ENCODE peak calls at places on chromosomes 6 and 20, in seven cellular contexts. J is brain microvascular endothelial cell, L is cardiac muscle cell, N is substantia nigra, D is pancreas, C is ascending aorta, H is caudate nucleus. I is an unnamed sample.
A peak's percentile ranks its signal among the peaks of the same experiment; 100 is the strongest.

GRCh38 chr6:132961610-132962009 is 147.2 kb downstream of the RPS12 start:
- DNase-seq in J (no peak), L (no peak), N (no peak), D (no peak), C (no peak), H (no peak), I (no peak)

GRCh38 chr6:82570083-82570482 is 206.5 kb downstream of the TPBG start:
- DNase-seq in J (no peak), L (no peak), N (no peak), D (no peak), C (no peak), H (no peak), I (no peak)

GRCh38 chr6:43127180-43127579 is 43.9 kb upstream of the SRF start:
- DNase-seq in J (no peak), L (no peak), N (no peak), D (no peak), C (no peak), H (no peak), I (peak; percentile 44)

GRCh38 chr20:19975901-19976300 is 41.3 kb upstream of the NAA20 start:
- DNase-seq in J (no peak), L (peak; percentile 30), N (peak; percentile 41), D (no peak), C (no peak), H (no peak), I (no peak)

GRCh38 chr20:9985281-9985680 is 49.5 kb upstream of the ANKEF1 start:
- DNase-seq in J (no peak), L (no peak), N (no peak), D (no peak), C (no peak), H (no peak), I (no peak)

GRCh38 chr6:24927234-24927955 is 8.4 kb downstream of the RIPOR2 start:
- DNase-seq in J (no peak), L (no peak), N (no peak), D (no peak), C (no peak), H (no peak), I (no peak)

GRCh38 chr6:137919837-137920304 is 52.8 kb downstream of the TNFAIP3 start:
- DNase-seq in J (no peak), L (no peak), N (no peak), D (no peak), C (no peak), H (no peak), I (no peak)

GRCh38 chr20:61343934-61344333 is 91.9 kb downstream of the CDH4 start:
- DNase-seq in J (no peak), L (no peak), N (no peak), D (no peak), C (no peak), H (no peak), I (no peak)

GRCh38 chr6:5099537-5099936 is 14.4 kb downstream of the PPP1R3G start:
- DNase-seq in J (no peak), L (no peak), N (no peak), D (no peak), C (no peak), H (no peak), I (no peak)

GRCh38 chr6:158222066-158222465 is 53.9 kb downstream of the GTF2H5 start:
- DNase-seq in J (no peak), L (no peak), N (no peak), D (no peak), C (no peak), H (no peak), I (no peak)

GRCh38 chr6:106417572-106418147 is 57.1 kb downstream of the CRYBG1 start:
- DNase-seq in J (no peak), L (no peak), N (no peak), D (no peak), C (no peak), H (no peak), I (no peak)

GRCh38 chr6:84639396-84639795 is 125.0 kb downstream of the TBX18 start:
- DNase-seq in J (no peak), L (no peak), N (no peak), D (no peak), C (no peak), H (no peak), I (no peak)

GRCh38 chr20:23541330-23541729 is 27.0 kb downstream of the CST9L start:
- DNase-seq in J (no peak), L (no peak), N (no peak), D (no peak), C (peak; percentile 59), H (no peak), I (no peak)

GRCh38 chr20:60037120-60037499 is 78.9 kb downstream of the CDH26 start:
- DNase-seq in J (peak; percentile 72), L (no peak), N (no peak), D (no peak), C (no peak), H (no peak), I (no peak)

GRCh38 chr20:59120491-59120890 is 43.1 kb upstream of the ZNF831 start:
- DNase-seq in J (no peak), L (no peak), N (no peak), D (no peak), C (peak; percentile 60), H (no peak), I (no peak)

GRCh38 chr6:170031096-170031471 is 259.8 kb downstream of the DLL1 start:
- DNase-seq in J (no peak), L (no peak), N (no peak), D (no peak), C (no peak), H (no peak), I (no peak)

GRCh38 chr6:145629478-145629877 is 105.8 kb downstream of the EPM2A start:
- DNase-seq in J (no peak), L (no peak), N (no peak), D (no peak), C (no peak), H (no peak), I (no peak)

GRCh38 chr6:30720738-30721197 is 616 bp downstream of the TUBB start:
- DNase-seq in J (no peak), L (peak; percentile 62), N (peak; percentile 25), D (peak; percentile 76), C (peak; percentile 85), H (peak; percentile 29), I (peak; percentile 66)

GRCh38 chr6:52020961-52021570 is 66.3 kb downstream of the PKHD1 start:
- DNase-seq in J (no peak), L (peak; percentile 48), N (no peak), D (no peak), C (no peak), H (no peak), I (peak; percentile 33)

GRCh38 chr6:169097336-169098052 is 156.2 kb downstream of the THBS2 start:
- DNase-seq in J (peak; percentile 100), L (peak; percentile 96), N (no peak), D (no peak), C (no peak), H (no peak), I (no peak)

GRCh38 chr20:7734216-7734615 is 206.0 kb downstream of the HAO1 start:
- DNase-seq in J (no peak), L (no peak), N (no peak), D (no peak), C (no peak), H (no peak), I (no peak)

GRCh38 chr6:111591370-111591900 is 14.2 kb downstream of the TRAF3IP2 start:
- DNase-seq in J (peak; percentile 98), L (peak; percentile 98), N (no peak), D (peak; percentile 59), C (peak; percentile 95), H (no peak), I (peak; percentile 94)

GRCh38 chr6:106751501-106752252 is 122.3 kb downstream of the QRSL1 start:
- DNase-seq in J (no peak), L (no peak), N (no peak), D (peak; percentile 82), C (no peak), H (no peak), I (peak; percentile 47)

GRCh38 chr6:56293756-56294155 is 46.4 kb upstream of the COL21A1 start:
- DNase-seq in J (no peak), L (no peak), N (no peak), D (no peak), C (no peak), H (no peak), I (no peak)

GRCh38 chr20:31594558-31595379 is 10.3 kb upstream of the ID1 start:
- DNase-seq in J (no peak), L (no peak), N (no peak), D (no peak), C (no peak), H (no peak), I (no peak)

GRCh38 chr6:47042238-47042843 is at the start of gene ADGRF1:
- DNase-seq in J (no peak), L (no peak), N (no peak), D (peak; percentile 36), C (no peak), H (no peak), I (peak; percentile 78)

GRCh38 chr20:25225642-25226432 is 22.0 kb upstream of the PYGB start:
- DNase-seq in J (no peak), L (no peak), N (no peak), D (no peak), C (no peak), H (no peak), I (no peak)

GRCh38 chr20:25227317-25227831 is 20.5 kb upstream of the PYGB start:
- DNase-seq in J (peak; percentile 77), L (peak; percentile 79), N (no peak), D (no peak), C (peak; percentile 80), H (no peak), I (no peak)

GRCh38 chr20:25224941-25225340 is 22.9 kb upstream of the PYGB start:
- DNase-seq in J (no peak), L (no peak), N (no peak), D (no peak), C (peak; percentile 61), H (no peak), I (no peak)

GRCh38 chr20:25223765-25224720 is 23.8 kb upstream of the PYGB start:
- DNase-seq in J (no peak), L (no peak), N (no peak), D (no peak), C (peak; percentile 61), H (no peak), I (no peak)

GRCh38 chr20:25226433-25227316 is 21.2 kb upstream of the PYGB start:
- DNase-seq in J (no peak), L (no peak), N (peak; percentile 37), D (no peak), C (peak; percentile 81), H (no peak), I (no peak)
- H3K27ac ChIP-seq in J (peak overlapping the region; percentile 34), L (peak overlapping the region; percentile 99), N (no peak overlapping the region), D (peak overlapping the region; percentile 71), C (peak overlapping the region; percentile 93), H (peak overlapping the region; percentile 54), I (no peak overlapping the region)

GRCh38 chr6:148700047-148700712 is 46.6 kb upstream of the UST start:
- DNase-seq in J (no peak), L (peak; percentile 55), N (no peak), D (no peak), C (no peak), H (no peak), I (no peak)
- H3K27ac ChIP-seq in J (no peak overlapping the region), L (no peak overlapping the region), N (no peak overlapping the region), D (peak overlapping the region; percentile 12), C (peak overlapping the region; percentile 17), H (no peak overlapping the region), I (no peak overlapping the region)

GRCh38 chr20:38126146-38126912 is 38.7 kb downstream of the TGM2 start:
- DNase-seq in J (no peak), L (peak; percentile 42), N (no peak), D (no peak), C (peak; percentile 68), H (no peak), I (no peak)
- H3K27ac ChIP-seq in J (peak overlapping the region; percentile 72), L (peak overlapping the region; percentile 56), N (no peak overlapping the region), D (peak overlapping the region; percentile 78), C (peak overlapping the region; percentile 87), H (peak overlapping the region; percentile 3), I (peak overlapping the region; percentile 88)

GRCh38 chr20:57496592-57496991 is 28.3 kb downstream of the CTCFL start:
- DNase-seq in J (no peak), L (no peak), N (no peak), D (no peak), C (no peak), H (no peak), I (no peak)
- H3K27ac ChIP-seq in J (no peak overlapping the region), L (no peak overlapping the region), N (no peak overlapping the region), D (no peak overlapping the region), C (no peak overlapping the region), H (no peak overlapping the region), I (no peak overlapping the region)

I was measured in small intestine.